ENCODE peak calls at places on chromosomes 6 and 20, in four cellular contexts. One of them, this sample, is unnamed.

GRCh38 chr20:17916365-17916996 is 52.1 kb downstream of the SNX5 start:
- DNase-seq in HEK293T: no peak
- DNase-seq in Calu3: no peak
- DNase-seq in uterus: no peak
- DNase-seq in this sample: no peak

GRCh38 chr20:44601801-44602204 is 19.4 kb downstream of the PKIG start:
- DNase-seq in Calu3: no peak
- DNase-seq in HEK293T: no peak
- DNase-seq in uterus: peak
- DNase-seq in this sample: peak

GRCh38 chr6:45951291-45951690 is 64.4 kb downstream of the CLIC5 start:
- DNase-seq in uterus: no peak
- DNase-seq in Calu3: no peak
- DNase-seq in HEK293T: no peak
- DNase-seq in this sample: no peak

GRCh38 chr6:53476979-53477378 is 67.9 kb downstream of the GCLC start:
- DNase-seq in Calu3: no peak
- DNase-seq in HEK293T: no peak
- DNase-seq in uterus: no peak
- DNase-seq in this sample: no peak

GRCh38 chr20:45433316-45433715 is 17.4 kb downstream of the PIGT start:
- DNase-seq in uterus: no peak
- DNase-seq in HEK293T: no peak
- DNase-seq in Calu3: no peak
- DNase-seq in this sample: no peak

GRCh38 chr6:134195164-134195906 is 122.6 kb downstream of the SGK1 start:
- DNase-seq in Calu3: no peak
- DNase-seq in uterus: no peak
- DNase-seq in HEK293T: no peak
- DNase-seq in this sample: no peak

GRCh38 chr6:37303891-37304503 is 46.1 kb upstream of the TMEM217 start:
- DNase-seq in uterus: no peak
- DNase-seq in HEK293T: peak
- DNase-seq in Calu3: peak
- DNase-seq in this sample: peak

GRCh38 chr6:47714802-47715201 is 16.4 kb downstream of the ADGRF4 start:
- DNase-seq in Calu3: no peak
- DNase-seq in uterus: no peak
- DNase-seq in HEK293T: no peak
- DNase-seq in this sample: no peak

GRCh38 chr6:144824018-144824417 is 538.9 kb downstream of the UTRN start:
- DNase-seq in HEK293T: no peak
- DNase-seq in Calu3: no peak
- DNase-seq in uterus: no peak
- DNase-seq in this sample: no peak

GRCh38 chr6:29141606-29142005 is 29.1 kb upstream of the OR2J2 start:
- DNase-seq in HEK293T: no peak
- DNase-seq in Calu3: no peak
- DNase-seq in uterus: no peak
- DNase-seq in this sample: no peak

GRCh38 chr6:130671119-130672104 is 155.8 kb upstream of the SMLR1 start:
- DNase-seq in HEK293T: no peak
- DNase-seq in uterus: peak
- DNase-seq in Calu3: no peak
- DNase-seq in this sample: no peak

GRCh38 chr20:43723194-43723593 is 3.6 kb downstream of the GTSF1L start:
- DNase-seq in HEK293T: no peak
- DNase-seq in Calu3: no peak
- DNase-seq in uterus: no peak
- DNase-seq in this sample: no peak

GRCh38 chr20:47421076-47421475 is 64.6 kb upstream of the ZMYND8 start:
- DNase-seq in Calu3: no peak
- DNase-seq in uterus: no peak
- DNase-seq in HEK293T: no peak
- DNase-seq in this sample: no peak

GRCh38 chr20:227439-228105 is 514 bp downstream of the DEFB129 start:
- DNase-seq in HEK293T: no peak
- DNase-seq in uterus: no peak
- DNase-seq in Calu3: no peak
- DNase-seq in this sample: no peak

GRCh38 chr6:24947636-24948035 is 11.9 kb upstream of the RIPOR2 start:
- DNase-seq in Calu3: no peak
- DNase-seq in uterus: no peak
- DNase-seq in HEK293T: no peak
- DNase-seq in this sample: no peak

GRCh38 chr20:3559637-3560036 is 88.8 kb downstream of the ATRN start:
- DNase-seq in uterus: no peak
- DNase-seq in Calu3: no peak
- DNase-seq in HEK293T: no peak
- DNase-seq in this sample: no peak

GRCh38 chr6:8149350-8149749 is 47.0 kb upstream of the EEF1E1 start:
- DNase-seq in HEK293T: no peak
- DNase-seq in Calu3: no peak
- DNase-seq in uterus: no peak
- DNase-seq in this sample: no peak

GRCh38 chr20:208937-209566 is 18.0 kb upstream of the DEFB129 start:
- DNase-seq in uterus: no peak
- DNase-seq in Calu3: peak
- DNase-seq in HEK293T: peak
- DNase-seq in this sample: peak

GRCh38 chr20:37939701-37940151 is 36.8 kb downstream of the VSTM2L start:
- DNase-seq in uterus: no peak
- DNase-seq in HEK293T: no peak
- DNase-seq in Calu3: no peak
- DNase-seq in this sample: no peak

GRCh38 chr20:44582321-44583025 is at the start of gene PKIG:
- DNase-seq in HEK293T: peak
- DNase-seq in uterus: peak
- DNase-seq in Calu3: no peak
- DNase-seq in this sample: no peak

GRCh38 chr6:170296423-170296745 is 5.5 kb upstream of the DLL1 start:
- DNase-seq in Calu3: no peak
- DNase-seq in HEK293T: no peak
- DNase-seq in uterus: no peak
- DNase-seq in this sample: no peak

GRCh38 chr6:24910331-24910849 is 25.4 kb downstream of the RIPOR2 start:
- DNase-seq in uterus: peak
- DNase-seq in Calu3: peak
- DNase-seq in HEK293T: no peak
- DNase-seq in this sample: no peak

GRCh38 chr6:133894369-133894768 is 5.5 kb downstream of the TCF21 start:
- DNase-seq in HEK293T: no peak
- DNase-seq in uterus: no peak
- DNase-seq in Calu3: no peak
- DNase-seq in this sample: no peak

GRCh38 chr6:100948381-100949133 is 67.4 kb upstream of the ASCC3 start:
- DNase-seq in HEK293T: no peak
- DNase-seq in Calu3: no peak
- DNase-seq in uterus: no peak
- DNase-seq in this sample: no peak

GRCh38 chr20:11890331-11891080 is 27.2 kb upstream of the BTBD3 start:
- DNase-seq in uterus: peak
- DNase-seq in HEK293T: peak
- DNase-seq in Calu3: peak
- DNase-seq in this sample: peak

GRCh38 chr6:157246048-157246630 is 77.2 kb downstream of the TMEM242 start:
- DNase-seq in HEK293T: no peak
- DNase-seq in Calu3: no peak
- DNase-seq in uterus: peak
- DNase-seq in this sample: no peak

GRCh38 chr20:32114305-32114960 is 4.9 kb downstream of the TM9SF4 start:
- DNase-seq in uterus: no peak
- DNase-seq in Calu3: no peak
- DNase-seq in HEK293T: no peak
- DNase-seq in this sample: no peak

GRCh38 chr6:134373282-134373922 is 55.5 kb upstream of the SGK1 start:
- DNase-seq in Calu3: peak
- DNase-seq in uterus: peak
- DNase-seq in HEK293T: no peak
- DNase-seq in this sample: no peak

GRCh38 chr6:16903470-16903869 is 142.2 kb upstream of the ATXN1 start:
- DNase-seq in Calu3: no peak
- DNase-seq in uterus: no peak
- DNase-seq in HEK293T: no peak
- DNase-seq in this sample: no peak

GRCh38 chr6:57432919-57433684 is 115.7 kb downstream of the PRIM2 start:
- DNase-seq in HEK293T: no peak
- DNase-seq in uterus: no peak
- DNase-seq in Calu3: no peak
- DNase-seq in this sample: no peak

GRCh38 chr6:160293844-160294243 is 35.2 kb upstream of the SLC22A2 start:
- DNase-seq in HEK293T: no peak
- DNase-seq in uterus: no peak
- DNase-seq in Calu3: no peak
- DNase-seq in this sample: peak

GRCh38 chr6:37287519-37288157 is 29.7 kb upstream of the TMEM217 start:
- DNase-seq in uterus: no peak
- DNase-seq in Calu3: no peak
- DNase-seq in HEK293T: no peak
- DNase-seq in this sample: no peak

GRCh38 chr20:5222919-5223634 is 93.7 kb downstream of the PROKR2 start:
- DNase-seq in HEK293T: peak
- DNase-seq in Calu3: peak
- DNase-seq in uterus: no peak
- DNase-seq in this sample: peak